ENCODE peak calls at places on chromosomes 5 and 9, in six cellular contexts. One of them, this sample, is unnamed.

GRCh38 chr9:131485728-131486381 is 16.9 kb upstream of the POMT1 start:
- DNase-seq in HepG2: no peak
- DNase-seq in H1: no peak
- DNase-seq in GM12878: no peak
- DNase-seq in K562: no peak
- DNase-seq in SK-N-SH: no peak
- DNase-seq in this sample: no peak

GRCh38 chr5:104095527-104095926 is 532.9 kb upstream of the NUDT12 start:
- DNase-seq in H1: no peak
- DNase-seq in GM12878: no peak
- DNase-seq in HepG2: no peak
- DNase-seq in SK-N-SH: no peak
- DNase-seq in K562: no peak
- DNase-seq in this sample: peak; percentile 32

GRCh38 chr5:9284781-9285307 is 261.0 kb downstream of the SEMA5A start:
- DNase-seq in SK-N-SH: peak; percentile 27
- DNase-seq in GM12878: no peak
- DNase-seq in HepG2: no peak
- DNase-seq in H1: no peak
- DNase-seq in K562: no peak
- DNase-seq in this sample: no peak

GRCh38 chr9:74721696-74722660 is 165.7 kb downstream of the TRPM6 start:
- DNase-seq in HepG2: peak; percentile 3
- DNase-seq in K562: no peak
- DNase-seq in GM12878: no peak
- DNase-seq in H1: no peak
- DNase-seq in SK-N-SH: no peak
- DNase-seq in this sample: no peak

GRCh38 chr5:72241346-72242003 is 78.6 kb downstream of the MRPS27 start:
- DNase-seq in GM12878: no peak
- DNase-seq in H1: no peak
- DNase-seq in HepG2: peak; percentile 91
- DNase-seq in SK-N-SH: no peak
- DNase-seq in K562: no peak
- DNase-seq in this sample: no peak

GRCh38 chr9:104948277-104948676 is 20.3 kb upstream of the ABCA1 start:
- DNase-seq in K562: no peak
- DNase-seq in GM12878: no peak
- DNase-seq in H1: no peak
- DNase-seq in SK-N-SH: no peak
- DNase-seq in HepG2: peak; percentile 58
- DNase-seq in this sample: no peak

GRCh38 chr9:2497666-2498400 is 123.8 kb upstream of the VLDLR start:
- DNase-seq in H1: no peak
- DNase-seq in SK-N-SH: no peak
- DNase-seq in GM12878: no peak
- DNase-seq in K562: no peak
- DNase-seq in HepG2: no peak
- DNase-seq in this sample: no peak

GRCh38 chr5:116787570-116787969 is 212.9 kb upstream of the SEMA6A start:
- DNase-seq in SK-N-SH: no peak
- DNase-seq in GM12878: no peak
- DNase-seq in HepG2: no peak
- DNase-seq in K562: no peak
- DNase-seq in H1: no peak
- DNase-seq in this sample: no peak

GRCh38 chr5:174303437-174304045 is 258.0 kb downstream of the NSG2 start:
- DNase-seq in H1: no peak
- DNase-seq in K562: no peak
- DNase-seq in SK-N-SH: no peak
- DNase-seq in GM12878: no peak
- DNase-seq in HepG2: no peak
- DNase-seq in this sample: no peak

GRCh38 chr5:73606206-73606753 is 19.7 kb upstream of the ARHGEF28 start:
- DNase-seq in GM12878: no peak
- DNase-seq in SK-N-SH: no peak
- DNase-seq in K562: no peak
- DNase-seq in HepG2: no peak
- DNase-seq in H1: no peak
- DNase-seq in this sample: no peak

GRCh38 chr9:100346836-100347235 is 5.9 kb downstream of the TEX10 start:
- DNase-seq in GM12878: no peak
- DNase-seq in HepG2: no peak
- DNase-seq in SK-N-SH: no peak
- DNase-seq in K562: no peak
- DNase-seq in H1: no peak
- DNase-seq in this sample: no peak

GRCh38 chr9:98992885-98993569 is 49.3 kb downstream of the COL15A1 start:
- DNase-seq in K562: no peak
- DNase-seq in GM12878: peak; percentile 36
- DNase-seq in H1: no peak
- DNase-seq in HepG2: no peak
- DNase-seq in SK-N-SH: no peak
- DNase-seq in this sample: no peak

GRCh38 chr9:96236854-96237545 is 65.0 kb downstream of the HSD17B3 start:
- DNase-seq in K562: no peak
- DNase-seq in GM12878: no peak
- DNase-seq in SK-N-SH: no peak
- DNase-seq in H1: no peak
- DNase-seq in HepG2: no peak
- DNase-seq in this sample: no peak

GRCh38 chr9:125924351-125924750 is 177.2 kb downstream of the PBX3 start:
- DNase-seq in HepG2: no peak
- DNase-seq in SK-N-SH: no peak
- DNase-seq in H1: no peak
- DNase-seq in GM12878: no peak
- DNase-seq in K562: no peak
- DNase-seq in this sample: no peak

GRCh38 chr5:179766021-179766725 is 27.6 kb upstream of the LTC4S start:
- DNase-seq in HepG2: no peak
- DNase-seq in H1: no peak
- DNase-seq in K562: peak; percentile 50
- DNase-seq in SK-N-SH: peak; percentile 43
- DNase-seq in GM12878: no peak
- DNase-seq in this sample: no peak

GRCh38 chr5:141711687-141712086 is 29.7 kb upstream of the ARAP3 start:
- DNase-seq in K562: no peak
- DNase-seq in SK-N-SH: no peak
- DNase-seq in H1: no peak
- DNase-seq in GM12878: no peak
- DNase-seq in HepG2: no peak
- DNase-seq in this sample: no peak

GRCh38 chr5:158594595-158595242 is 505.0 kb downstream of the EBF1 start:
- DNase-seq in GM12878: no peak
- DNase-seq in HepG2: no peak
- DNase-seq in K562: no peak
- DNase-seq in SK-N-SH: no peak
- DNase-seq in H1: no peak
- DNase-seq in this sample: no peak

GRCh38 chr5:32233220-32233695 is 59.1 kb upstream of the GOLPH3 start:
- DNase-seq in SK-N-SH: no peak
- DNase-seq in HepG2: no peak
- DNase-seq in K562: no peak
- DNase-seq in GM12878: no peak
- DNase-seq in H1: no peak
- DNase-seq in this sample: peak; percentile 67

GRCh38 chr9:71765693-71766092 is 2.6 kb downstream of the CEMIP2 start:
- DNase-seq in HepG2: peak; percentile 79
- DNase-seq in K562: no peak
- DNase-seq in GM12878: no peak
- DNase-seq in H1: no peak
- DNase-seq in SK-N-SH: no peak
- DNase-seq in this sample: no peak

GRCh38 chr9:129507805-129508204 is 113.1 kb downstream of the C9orf50 start:
- DNase-seq in H1: no peak
- DNase-seq in K562: no peak
- DNase-seq in GM12878: no peak
- DNase-seq in SK-N-SH: no peak
- DNase-seq in HepG2: no peak
- DNase-seq in this sample: no peak

GRCh38 chr9:93261281-93261680 is 77.3 kb downstream of the WNK2 start:
- DNase-seq in K562: no peak
- DNase-seq in H1: no peak
- DNase-seq in GM12878: no peak
- DNase-seq in HepG2: no peak
- DNase-seq in SK-N-SH: peak; percentile 37
- DNase-seq in this sample: no peak

GRCh38 chr5:107542831-107543231 is 127.9 kb downstream of the EFNA5 start:
- DNase-seq in HepG2: peak; percentile 2
- DNase-seq in K562: no peak
- DNase-seq in SK-N-SH: no peak
- DNase-seq in GM12878: no peak
- DNase-seq in H1: no peak
- DNase-seq in this sample: no peak

GRCh38 chr9:87704342-87704741 is 21.6 kb upstream of the CTSL start:
- DNase-seq in H1: no peak
- DNase-seq in GM12878: no peak
- DNase-seq in SK-N-SH: no peak
- DNase-seq in HepG2: no peak
- DNase-seq in K562: no peak
- DNase-seq in this sample: no peak

GRCh38 chr9:87706066-87706739 is 19.7 kb upstream of the CTSL start:
- DNase-seq in K562: no peak
- DNase-seq in HepG2: no peak
- DNase-seq in SK-N-SH: no peak
- DNase-seq in H1: no peak
- DNase-seq in GM12878: no peak
- DNase-seq in this sample: no peak

GRCh38 chr9:87708989-87709706 is 16.8 kb upstream of the CTSL start:
- DNase-seq in SK-N-SH: no peak
- DNase-seq in H1: no peak
- DNase-seq in GM12878: no peak
- DNase-seq in K562: no peak
- DNase-seq in HepG2: no peak
- DNase-seq in this sample: no peak

GRCh38 chr9:87710448-87710847 is 15.5 kb upstream of the CTSL start:
- DNase-seq in GM12878: no peak
- DNase-seq in SK-N-SH: no peak
- DNase-seq in K562: peak; percentile 15
- DNase-seq in HepG2: no peak
- DNase-seq in H1: no peak
- DNase-seq in this sample: no peak

GRCh38 chr9:87707805-87708500 is 18.0 kb upstream of the CTSL start:
- DNase-seq in K562: no peak
- DNase-seq in SK-N-SH: no peak
- DNase-seq in H1: no peak
- DNase-seq in GM12878: no peak
- DNase-seq in HepG2: no peak
- DNase-seq in this sample: no peak
- TF ChIP-seq GABPA in K562: no peak
- TF ChIP-seq GABPA in SK-N-SH: no peak
- TF ChIP-seq GABPA in H1: no peak
- TF ChIP-seq GABPA in GM12878: no peak
- TF ChIP-seq GABPA in HepG2: no peak
- TF ChIP-seq GABPA in this sample: no peak

DNA sequence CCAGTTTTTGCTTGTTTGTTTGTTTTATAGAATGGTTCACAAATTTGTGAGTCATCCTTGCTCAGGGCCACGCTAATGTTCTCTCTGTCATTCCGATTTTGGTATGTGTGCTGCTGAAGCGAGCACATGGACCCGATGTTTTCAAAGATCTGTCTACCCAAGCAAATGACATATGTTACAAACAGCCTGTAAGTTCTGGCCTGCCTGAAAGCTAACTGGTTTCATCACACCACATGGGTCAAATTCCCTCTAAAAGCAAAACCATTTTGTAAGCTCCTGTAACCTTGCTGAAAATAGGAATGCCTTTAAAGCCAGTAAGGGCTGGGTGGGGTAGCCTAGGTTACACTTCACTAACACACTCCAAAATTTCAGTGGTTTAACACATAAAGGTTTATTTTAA is 25.4 kb downstream of the DMRT3 start:
- DNase-seq in GM12878: no peak
- DNase-seq in K562: no peak
- DNase-seq in SK-N-SH: no peak
- DNase-seq in HepG2: no peak
- DNase-seq in H1: no peak
- DNase-seq in this sample: no peak
- TF ChIP-seq GABPA in GM12878: no peak
- TF ChIP-seq GABPA in K562: no peak
- TF ChIP-seq GABPA in SK-N-SH: no peak
- TF ChIP-seq GABPA in HepG2: no peak
- TF ChIP-seq GABPA in H1: no peak
- TF ChIP-seq GABPA in this sample: no peak

DNA sequence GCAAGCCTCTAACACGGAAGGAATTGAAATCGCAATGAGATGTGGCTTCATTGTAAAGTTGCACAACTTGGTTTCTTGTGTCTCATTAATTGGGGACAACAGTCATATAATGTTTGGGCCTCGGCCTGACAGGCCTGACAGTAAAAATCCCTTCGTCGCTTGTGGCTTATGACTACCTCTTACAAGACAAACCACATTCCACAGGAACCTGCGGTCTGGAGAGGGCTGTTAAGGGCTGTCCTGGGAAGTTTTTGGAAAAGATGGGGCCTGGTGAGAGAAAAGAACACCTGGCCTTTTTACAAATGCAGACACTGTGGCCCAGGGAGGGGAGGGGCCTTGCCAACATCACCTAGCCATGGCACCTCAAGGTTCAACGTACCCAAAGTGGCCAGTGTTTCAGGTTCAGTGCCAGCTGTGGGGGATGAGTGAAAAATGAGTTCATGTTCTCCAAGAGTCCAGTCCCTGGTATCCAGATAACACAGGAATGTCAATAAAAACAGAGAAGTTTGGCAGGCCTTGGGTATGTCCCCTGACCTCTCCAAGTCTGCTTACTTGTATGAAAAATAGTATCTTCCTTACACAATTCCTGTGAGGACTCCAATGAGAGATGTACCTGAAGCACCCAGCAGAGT is 22.2 kb downstream of the SHB start:
- DNase-seq in SK-N-SH: no peak
- DNase-seq in H1: no peak
- DNase-seq in K562: no peak
- DNase-seq in GM12878: no peak
- DNase-seq in HepG2: peak; percentile 78
- DNase-seq in this sample: peak; percentile 41
- TF ChIP-seq GABPA in SK-N-SH: no peak
- TF ChIP-seq GABPA in H1: no peak
- TF ChIP-seq GABPA in K562: no peak
- TF ChIP-seq GABPA in GM12878: no peak
- TF ChIP-seq GABPA in HepG2: no peak
- TF ChIP-seq GABPA in this sample: no peak

DNA sequence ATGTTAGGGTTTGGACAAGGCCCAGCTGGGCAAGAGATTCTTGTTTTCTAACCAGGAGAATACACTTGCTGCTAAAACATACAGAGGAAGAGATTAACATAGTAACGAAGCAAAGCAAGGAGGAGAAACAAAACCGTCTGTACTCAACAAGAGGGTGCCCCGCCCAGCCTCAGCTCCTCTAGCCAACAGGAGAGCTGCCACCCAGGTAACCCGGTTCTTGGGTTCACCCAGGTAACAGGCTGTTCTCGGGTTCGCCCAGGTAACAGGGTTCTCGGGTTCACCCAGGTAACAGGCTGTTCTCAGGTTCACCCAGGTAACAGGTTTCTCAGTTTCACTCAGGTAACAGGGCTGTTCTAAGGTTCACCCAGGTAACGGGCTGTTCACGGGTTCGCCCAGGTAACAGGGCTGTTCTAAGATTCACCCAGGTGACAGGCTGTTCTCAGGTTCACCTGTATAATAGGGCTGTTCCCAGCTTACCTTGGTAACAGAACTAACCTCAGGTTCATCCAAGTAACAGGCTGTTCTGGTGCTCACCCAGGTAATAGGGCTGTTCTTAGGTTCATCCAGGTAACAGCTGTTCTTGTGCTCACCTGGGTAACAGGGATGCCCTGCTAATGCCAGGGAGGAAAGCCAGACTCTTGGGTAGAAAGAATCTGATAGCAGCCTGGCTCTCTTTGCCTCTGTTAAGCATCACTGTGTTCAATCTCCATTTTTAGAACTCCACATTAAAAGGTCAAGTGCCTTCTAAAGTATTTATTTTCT is 271.6 kb downstream of the SYK start:
- DNase-seq in GM12878: no peak
- DNase-seq in K562: no peak
- DNase-seq in H1: no peak
- DNase-seq in SK-N-SH: no peak
- DNase-seq in HepG2: no peak
- DNase-seq in this sample: no peak
- TF ChIP-seq GABPA in GM12878: no peak
- TF ChIP-seq GABPA in K562: no peak
- TF ChIP-seq GABPA in H1: no peak
- TF ChIP-seq GABPA in SK-N-SH: no peak
- TF ChIP-seq GABPA in HepG2: no peak
- TF ChIP-seq GABPA in this sample: no peak

This sample was measured in HL-60.